ENCODE peak calls at places on chromosome 10, in five cellular contexts. C is sigmoid colon, U is GM12878, L is lower leg skin, W is Peyer's patch. S is an unnamed sample.

GRCh38 chr10:3757638-3758490 is 27.1 kb downstream of the KLF6 start:
- DNase-seq in C (no peak), U (peak; percentile 82), L (no peak), W (no peak), S (no peak)

GRCh38 chr10:22824984-22825383 is 102.9 kb upstream of the ARMC3 start:
- DNase-seq in C (no peak), U (no peak), L (no peak), W (no peak), S (no peak)

GRCh38 chr10:132858121-132859081 is 72.5 kb upstream of the NKX6-2 start:
- DNase-seq in C (peak; percentile 46), U (no peak), L (no peak), W (no peak), S (no peak)

GRCh38 chr10:43304687-43305333 is 37.9 kb upstream of the RASGEF1A start:
- DNase-seq in C (peak; percentile 87), U (no peak), L (peak; percentile 63), W (peak; percentile 67), S (no peak)

GRCh38 chr10:2950546-2950945 is 116.8 kb upstream of the PFKP start:
- DNase-seq in C (no peak), U (no peak), L (no peak), W (no peak), S (no peak)

GRCh38 chr10:93600861-93601773 is at the start of gene RBP4:
- DNase-seq in C (no peak), U (no peak), L (no peak), W (no peak), S (no peak)

GRCh38 chr10:126663328-126663727 is 7.2 kb downstream of the C10orf90 start:
- DNase-seq in C (peak; percentile 84), U (no peak), L (peak; percentile 81), W (no peak), S (no peak)

GRCh38 chr10:48589266-48589665 is 15.6 kb downstream of the ARHGAP22 start:
- DNase-seq in C (no peak), U (no peak), L (peak; percentile 18), W (no peak), S (no peak)

GRCh38 chr10:125399289-125399688 is 238.9 kb upstream of the CTBP2 start:
- DNase-seq in C (no peak), U (no peak), L (no peak), W (no peak), S (no peak)

GRCh38 chr10:104049497-104050250 is 36.0 kb downstream of the COL17A1 start:
- DNase-seq in C (no peak), U (no peak), L (no peak), W (no peak), S (no peak)

GRCh38 chr10:8637640-8638039 is 583.2 kb downstream of the GATA3 start:
- DNase-seq in C (no peak), U (no peak), L (no peak), W (no peak), S (no peak)

GRCh38 chr10:76306859-76307258 is 875.4 kb downstream of the LRMDA start:
- DNase-seq in C (no peak), U (no peak), L (no peak), W (no peak), S (no peak)

GRCh38 chr10:125032474-125032873 is 90.6 kb downstream of the ZRANB1 start:
- DNase-seq in C (no peak), U (no peak), L (no peak), W (no peak), S (no peak)

GRCh38 chr10:77592946-77593636 is 44.5 kb downstream of the KCNMA1 start:
- DNase-seq in C (peak; percentile 70), U (no peak), L (peak; percentile 40), W (no peak), S (no peak)

GRCh38 chr10:27446091-27446918 is 57.8 kb upstream of the RAB18 start:
- DNase-seq in C (no peak), U (no peak), L (no peak), W (no peak), S (no peak)

GRCh38 chr10:7797582-7797981 is 9.6 kb downstream of the ATP5F1C start:
- DNase-seq in C (no peak), U (no peak), L (no peak), W (no peak), S (no peak)

GRCh38 chr10:55063817-55064216 is 262.8 kb upstream of the PCDH15 start:
- DNase-seq in C (no peak), U (no peak), L (no peak), W (no peak), S (no peak)

GRCh38 chr10:33240931-33241330 is 93.5 kb downstream of the NRP1 start:
- DNase-seq in C (no peak), U (no peak), L (no peak), W (no peak), S (no peak)

GRCh38 chr10:43998021-43998809 is 349.5 kb upstream of the ZNF32 start:
- DNase-seq in C (no peak), U (no peak), L (no peak), W (no peak), S (no peak)

GRCh38 chr10:19930936-19931859 is 115.0 kb downstream of the PLXDC2 start:
- DNase-seq in C (peak; percentile 83), U (no peak), L (peak; percentile 70), W (no peak), S (no peak)

GRCh38 chr10:35387768-35388167 is 51.5 kb downstream of the CCNY start:
- DNase-seq in C (no peak), U (peak; percentile 50), L (no peak), W (no peak), S (no peak)

GRCh38 chr10:6704891-6705290 is 124.8 kb upstream of the PRKCQ start:
- DNase-seq in C (no peak), U (no peak), L (no peak), W (no peak), S (no peak)

GRCh38 chr10:33661580-33662269 is 327.3 kb upstream of the NRP1 start:
- DNase-seq in C (peak; percentile 84), U (no peak), L (peak; percentile 67), W (no peak), S (no peak)

GRCh38 chr10:78664929-78665525 is 403.7 kb upstream of the ZMIZ1 start:
- DNase-seq in C (no peak), U (no peak), L (no peak), W (no peak), S (no peak)

GRCh38 chr10:33617381-33617780 is 282.9 kb upstream of the NRP1 start:
- DNase-seq in C (no peak), U (no peak), L (no peak), W (no peak), S (no peak)

GRCh38 chr10:109914966-109915365 is 8.3 kb downstream of the XPNPEP1 start:
- DNase-seq in C (no peak), U (peak; percentile 41), L (no peak), W (no peak), S (no peak)

GRCh38 chr10:1646332-1646731 is 91.0 kb downstream of the ADARB2 start:
- DNase-seq in C (peak; percentile 21), U (no peak), L (no peak), W (no peak), S (no peak)

GRCh38 chr10:123240776-123241175 is 86.6 kb downstream of the BUB3 start:
- DNase-seq in C (no peak), U (no peak), L (no peak), W (no peak), S (no peak)

DNA sequence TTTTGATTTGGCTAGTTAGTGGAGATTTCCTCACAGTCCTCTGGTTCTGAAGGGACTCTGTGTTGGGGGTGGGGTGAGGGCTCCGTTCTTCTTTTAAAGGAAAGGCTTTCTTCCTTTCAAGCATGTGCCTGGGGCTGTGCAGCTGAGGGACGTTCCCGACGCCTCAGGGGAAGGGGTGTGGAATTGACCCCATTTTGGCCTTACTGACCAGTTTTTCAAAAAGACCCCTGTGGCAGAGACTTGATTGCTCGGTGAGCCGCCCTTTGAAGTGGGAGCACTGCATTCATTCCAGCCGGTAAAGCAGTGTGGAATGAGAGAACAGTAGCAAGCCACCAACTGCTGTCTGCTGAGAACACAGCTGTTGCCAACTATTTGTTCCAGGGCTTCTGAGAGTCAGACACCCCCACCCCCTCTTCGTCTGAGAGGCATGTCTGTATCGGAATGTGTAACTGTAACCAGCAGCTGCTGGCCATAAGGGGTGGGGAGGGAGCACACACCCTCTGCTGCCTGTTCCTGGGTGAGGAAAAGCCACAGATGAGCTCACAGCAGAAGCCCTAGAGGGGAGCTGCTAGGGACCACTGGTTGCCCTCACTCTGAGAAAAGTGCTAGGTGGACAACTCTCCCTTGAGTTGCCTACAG is 33.1 kb downstream of the WBP1L start:
- DNase-seq in C (peak; percentile 98), U (no peak), L (peak; percentile 89), W (peak; percentile 31), S (no peak)
- TF ChIP-seq POLR2A in C (peak; percentile 53), U (no peak), L (no peak), W (no peak), S (no peak)

DNA sequence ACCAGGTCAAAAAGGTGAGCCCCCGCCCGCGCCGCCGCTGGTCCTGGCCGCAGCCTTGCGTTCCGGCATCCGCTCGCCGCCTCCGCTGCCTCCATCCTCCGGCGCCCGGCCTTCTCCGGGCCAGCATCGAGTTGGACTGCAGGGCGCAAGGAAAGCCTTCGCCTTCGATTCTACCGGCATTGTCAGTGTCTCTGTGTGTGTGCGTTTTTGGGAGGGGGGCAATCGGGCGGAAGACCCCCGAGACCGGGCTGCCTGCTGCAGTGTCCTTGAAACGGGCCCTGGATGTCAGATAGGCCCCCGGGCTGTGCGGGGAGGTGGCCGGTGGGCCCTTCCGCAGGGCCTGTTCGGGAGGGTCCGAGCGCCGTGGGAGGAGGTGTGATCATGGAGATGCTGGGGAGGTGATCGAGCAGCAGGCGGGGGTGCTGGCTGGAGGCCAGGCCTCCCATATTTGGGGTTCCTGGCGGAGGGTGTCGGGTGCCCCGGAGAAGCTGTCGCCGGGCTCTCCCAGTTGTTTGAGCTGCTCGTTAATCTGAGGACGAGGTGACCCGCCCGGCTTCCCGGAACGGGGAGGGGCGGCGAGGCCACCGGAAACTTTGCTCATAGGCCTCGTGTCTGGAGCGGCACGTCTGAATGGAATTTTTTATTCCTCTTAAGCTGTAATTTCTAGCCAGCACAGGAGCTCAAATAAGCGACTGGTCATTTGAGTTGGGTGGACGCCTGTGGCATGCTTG is 40.9 kb downstream of the HK1 start:
- DNase-seq in C (peak; percentile 92), U (no peak), L (peak; percentile 84), W (peak; percentile 67), S (peak; percentile 45)
- TF ChIP-seq POLR2A in C (peak; percentile 11), U (no peak), L (no peak), W (no peak), S (no peak)

GRCh38 chr10:61903184-61903990 is 1.9 kb downstream of the ARID5B start:
- DNase-seq in C (peak; percentile 78), U (peak; percentile 53), L (peak; percentile 51), W (peak; percentile 77), S (peak; percentile 39)
- TF ChIP-seq POLR2A in C (peak; percentile 46), U (peak; percentile 76), L (no peak), W (no peak), S (peak; percentile 78)

DNA sequence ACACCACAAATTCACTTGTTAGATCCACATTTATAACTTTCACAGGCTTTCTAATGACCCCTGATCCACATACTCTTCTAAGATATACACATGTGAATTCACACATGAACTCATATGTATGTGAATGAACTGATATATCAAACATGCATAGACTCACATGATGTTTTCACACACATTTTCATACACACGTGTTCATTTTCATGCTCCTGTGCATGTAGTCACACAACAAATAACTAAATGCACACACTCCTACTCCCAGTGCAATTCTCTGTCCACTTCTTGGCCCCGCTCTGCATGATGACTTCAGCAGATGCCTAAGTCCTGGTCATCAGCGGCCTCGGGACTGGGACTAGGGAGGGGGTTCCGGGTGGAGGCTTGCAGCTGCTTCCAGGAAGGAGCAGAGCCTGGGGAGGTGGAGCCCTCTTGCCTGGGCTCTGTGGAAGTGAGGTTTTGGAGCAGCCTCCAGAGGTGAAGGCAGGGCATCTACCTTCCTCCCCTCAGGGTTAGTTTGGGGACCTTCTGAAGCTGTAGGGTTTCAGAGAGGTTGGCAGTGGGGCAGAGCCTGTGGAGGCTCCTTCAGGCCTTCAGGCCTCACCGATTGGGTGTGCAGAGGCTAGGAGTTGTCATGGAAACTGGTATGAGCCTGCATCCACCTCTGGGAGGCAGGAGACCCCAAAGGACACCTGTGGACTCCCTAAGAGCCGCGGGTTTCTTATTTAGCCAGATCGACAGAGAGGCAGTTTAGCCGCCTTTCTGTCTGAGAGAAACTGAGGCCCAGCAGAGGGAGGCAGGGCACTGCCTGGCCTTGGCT is 1.8 kb downstream of the LZTS2 start:
- DNase-seq in C (peak; percentile 98), U (no peak), L (peak; percentile 87), W (peak; percentile 37), S (no peak)
- TF ChIP-seq POLR2A in C (peak; percentile 89), U (no peak), L (no peak), W (no peak), S (no peak)